ENCODE peak calls at places on chromosomes 16 and 17, in ten cellular contexts. One of them, this sample, is unnamed.

GRCh38 chr17:61211233-61211632 is 188.4 kb upstream of the TBX2 start:
- DNase-seq in cardiac fibroblast: no peak
- DNase-seq in AG04449: no peak
- DNase-seq in heart right ventricle: no peak
- DNase-seq in foreskin fibroblast: no peak
- DNase-seq in IMR-90: no peak
- DNase-seq in GM20000: no peak
- DNase-seq in lower lobe of right lung: no peak
- DNase-seq in fibroblast of pulmonary artery: no peak
- DNase-seq in ovary: no peak
- DNase-seq in this sample: no peak

GRCh38 chr17:62017496-62017895 is 47.6 kb downstream of the MED13 start:
- DNase-seq in cardiac fibroblast: peak
- DNase-seq in AG04449: no peak
- DNase-seq in heart right ventricle: no peak
- DNase-seq in foreskin fibroblast: peak
- DNase-seq in IMR-90: peak
- DNase-seq in GM20000: no peak
- DNase-seq in lower lobe of right lung: no peak
- DNase-seq in fibroblast of pulmonary artery: peak
- DNase-seq in ovary: no peak
- DNase-seq in this sample: peak

GRCh38 chr17:6947745-6948144 is 48.1 kb upstream of the ALOX12 start:
- DNase-seq in cardiac fibroblast: no peak
- DNase-seq in AG04449: no peak
- DNase-seq in heart right ventricle: no peak
- DNase-seq in foreskin fibroblast: no peak
- DNase-seq in IMR-90: no peak
- DNase-seq in GM20000: no peak
- DNase-seq in lower lobe of right lung: no peak
- DNase-seq in fibroblast of pulmonary artery: no peak
- DNase-seq in ovary: no peak
- DNase-seq in this sample: no peak

GRCh38 chr16:49503242-49504022 is 129.8 kb downstream of the C16orf78 start:
- DNase-seq in cardiac fibroblast: no peak
- DNase-seq in AG04449: no peak
- DNase-seq in heart right ventricle: no peak
- DNase-seq in foreskin fibroblast: no peak
- DNase-seq in IMR-90: no peak
- DNase-seq in GM20000: no peak
- DNase-seq in lower lobe of right lung: no peak
- DNase-seq in fibroblast of pulmonary artery: no peak
- DNase-seq in ovary: no peak
- DNase-seq in this sample: no peak

GRCh38 chr17:15431201-15431600 is 36.2 kb downstream of the CDRT4 start:
- DNase-seq in cardiac fibroblast: no peak
- DNase-seq in AG04449: no peak
- DNase-seq in heart right ventricle: no peak
- DNase-seq in foreskin fibroblast: peak
- DNase-seq in IMR-90: no peak
- DNase-seq in GM20000: no peak
- DNase-seq in lower lobe of right lung: no peak
- DNase-seq in fibroblast of pulmonary artery: no peak
- DNase-seq in ovary: no peak
- DNase-seq in this sample: no peak

GRCh38 chr17:76147211-76148014 is 6.4 kb upstream of the FOXJ1 start:
- DNase-seq in cardiac fibroblast: peak
- DNase-seq in AG04449: no peak
- DNase-seq in heart right ventricle: no peak
- DNase-seq in foreskin fibroblast: no peak
- DNase-seq in IMR-90: peak
- DNase-seq in GM20000: no peak
- DNase-seq in lower lobe of right lung: no peak
- DNase-seq in fibroblast of pulmonary artery: peak
- DNase-seq in ovary: no peak
- DNase-seq in this sample: peak

GRCh38 chr17:76076765-76077581 is 2.0 kb upstream of the ZACN start:
- DNase-seq in cardiac fibroblast: no peak
- DNase-seq in AG04449: no peak
- DNase-seq in heart right ventricle: no peak
- DNase-seq in foreskin fibroblast: no peak
- DNase-seq in IMR-90: peak
- DNase-seq in GM20000: peak
- DNase-seq in lower lobe of right lung: no peak
- DNase-seq in fibroblast of pulmonary artery: no peak
- DNase-seq in ovary: no peak
- DNase-seq in this sample: peak

GRCh38 chr17:58335061-58335731 is 6.6 kb upstream of the TSPOAP1 start:
- DNase-seq in cardiac fibroblast: no peak
- DNase-seq in AG04449: no peak
- DNase-seq in heart right ventricle: no peak
- DNase-seq in foreskin fibroblast: no peak
- DNase-seq in IMR-90: no peak
- DNase-seq in GM20000: no peak
- DNase-seq in lower lobe of right lung: peak
- DNase-seq in fibroblast of pulmonary artery: no peak
- DNase-seq in ovary: no peak
- DNase-seq in this sample: no peak

GRCh38 chr17:16997514-16998429 is 25.9 kb upstream of the TNFRSF13B start:
- DNase-seq in cardiac fibroblast: no peak
- DNase-seq in AG04449: no peak
- DNase-seq in heart right ventricle: no peak
- DNase-seq in foreskin fibroblast: no peak
- DNase-seq in IMR-90: no peak
- DNase-seq in GM20000: no peak
- DNase-seq in lower lobe of right lung: no peak
- DNase-seq in fibroblast of pulmonary artery: no peak
- DNase-seq in ovary: no peak
- DNase-seq in this sample: no peak

GRCh38 chr17:37791434-37791833 is 46.6 kb upstream of the HNF1B start:
- DNase-seq in cardiac fibroblast: peak
- DNase-seq in AG04449: no peak
- DNase-seq in heart right ventricle: no peak
- DNase-seq in foreskin fibroblast: peak
- DNase-seq in IMR-90: peak
- DNase-seq in GM20000: peak
- DNase-seq in lower lobe of right lung: no peak
- DNase-seq in fibroblast of pulmonary artery: peak
- DNase-seq in ovary: no peak
- DNase-seq in this sample: peak

GRCh38 chr16:83928341-83929055 is 24.5 kb upstream of the OSGIN1 start:
- DNase-seq in cardiac fibroblast: peak
- DNase-seq in AG04449: peak
- DNase-seq in heart right ventricle: no peak
- DNase-seq in foreskin fibroblast: peak
- DNase-seq in IMR-90: peak
- DNase-seq in GM20000: no peak
- DNase-seq in lower lobe of right lung: no peak
- DNase-seq in fibroblast of pulmonary artery: peak
- DNase-seq in ovary: no peak
- DNase-seq in this sample: peak

DNA sequence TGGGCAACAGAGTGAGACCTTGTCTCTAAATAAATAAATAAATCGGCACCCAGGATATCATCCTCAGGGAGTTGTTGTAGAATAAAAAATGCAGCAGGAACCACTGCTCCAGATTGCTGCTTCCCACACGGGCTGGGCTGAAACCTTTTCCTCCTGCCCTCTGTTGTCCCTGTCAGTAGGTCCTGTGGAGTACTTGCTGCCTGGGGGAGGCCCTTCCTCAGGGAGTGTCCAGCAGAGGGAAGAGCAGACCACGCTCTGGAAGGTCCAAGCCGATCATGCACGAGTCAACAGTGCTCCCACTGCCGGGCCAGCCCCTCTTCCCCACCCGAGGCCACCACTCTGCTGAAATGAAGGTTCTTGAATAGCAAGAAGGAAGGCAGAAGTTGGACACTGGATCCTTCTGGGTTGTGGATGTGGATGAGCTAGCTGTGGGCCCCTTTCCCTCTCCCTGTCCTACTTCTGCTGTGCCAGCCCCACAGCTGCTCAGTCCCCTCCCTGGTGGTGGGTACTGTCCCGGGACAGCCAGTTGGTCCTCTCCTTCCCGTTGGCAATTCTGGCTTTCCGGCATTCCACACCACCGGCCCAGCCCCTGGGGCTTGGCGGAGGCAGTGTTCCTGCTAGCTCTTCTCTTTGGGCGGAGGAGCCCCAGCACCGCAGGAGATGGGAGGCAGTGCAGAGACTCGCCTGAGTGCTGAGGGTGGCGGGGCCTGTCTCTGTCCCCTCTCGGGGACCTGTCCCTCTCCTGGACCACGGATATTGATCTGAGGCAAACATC is 10.8 kb downstream of the CDK5R1 start:
- DNase-seq in cardiac fibroblast: peak
- DNase-seq in AG04449: no peak
- DNase-seq in heart right ventricle: no peak
- DNase-seq in foreskin fibroblast: no peak
- DNase-seq in IMR-90: no peak
- DNase-seq in GM20000: no peak
- DNase-seq in lower lobe of right lung: no peak
- DNase-seq in fibroblast of pulmonary artery: no peak
- DNase-seq in ovary: no peak
- DNase-seq in this sample: peak
- TF ChIP-seq CTCF in cardiac fibroblast: no peak
- TF ChIP-seq CTCF in AG04449: peak
- TF ChIP-seq CTCF in heart right ventricle: no peak
- TF ChIP-seq CTCF in foreskin fibroblast: peak
- TF ChIP-seq CTCF in IMR-90: no peak
- TF ChIP-seq CTCF in GM20000: no peak
- TF ChIP-seq CTCF in lower lobe of right lung: no peak
- TF ChIP-seq CTCF in fibroblast of pulmonary artery: no peak
- TF ChIP-seq CTCF in ovary: no peak
- TF ChIP-seq CTCF in this sample: peak

GRCh38 chr17:56523042-56523441 is 70.5 kb upstream of the NOG start:
- DNase-seq in cardiac fibroblast: no peak
- DNase-seq in AG04449: no peak
- DNase-seq in heart right ventricle: no peak
- DNase-seq in foreskin fibroblast: no peak
- DNase-seq in IMR-90: no peak
- DNase-seq in GM20000: no peak
- DNase-seq in lower lobe of right lung: no peak
- DNase-seq in fibroblast of pulmonary artery: no peak
- DNase-seq in ovary: no peak
- DNase-seq in this sample: no peak

GRCh38 chr17:56532926-56533325 is 60.6 kb upstream of the NOG start:
- DNase-seq in cardiac fibroblast: no peak
- DNase-seq in AG04449: no peak
- DNase-seq in heart right ventricle: no peak
- DNase-seq in foreskin fibroblast: no peak
- DNase-seq in IMR-90: no peak
- DNase-seq in GM20000: no peak
- DNase-seq in lower lobe of right lung: no peak
- DNase-seq in fibroblast of pulmonary artery: no peak
- DNase-seq in ovary: no peak
- DNase-seq in this sample: no peak

DNA sequence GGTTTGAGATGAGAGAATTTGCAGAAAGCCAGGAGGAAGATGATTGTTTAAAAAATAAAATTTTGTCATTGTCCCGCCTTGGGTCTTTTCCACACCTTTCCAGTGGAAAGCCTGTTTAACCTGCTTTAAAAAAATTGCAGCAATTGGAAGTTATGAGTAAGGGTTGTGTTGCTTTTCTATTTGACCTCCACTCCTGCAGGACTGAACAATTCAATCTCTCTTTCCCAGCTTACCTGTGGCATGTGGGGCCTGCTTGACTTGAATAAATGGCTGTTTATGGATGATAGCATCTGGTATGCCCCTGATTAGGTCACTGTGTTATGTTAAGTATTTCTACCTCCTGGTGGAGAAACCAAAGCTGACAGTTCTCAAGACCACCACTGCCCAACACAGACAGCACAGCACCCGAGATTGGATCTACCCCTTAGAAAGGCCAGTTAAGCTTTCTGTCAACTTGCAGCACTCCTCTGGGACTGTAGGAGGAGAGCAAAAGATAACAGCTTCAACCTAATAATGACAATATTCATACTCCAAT is 64.8 kb upstream of the NOG start:
- DNase-seq in cardiac fibroblast: no peak
- DNase-seq in AG04449: no peak
- DNase-seq in heart right ventricle: no peak
- DNase-seq in foreskin fibroblast: no peak
- DNase-seq in IMR-90: no peak
- DNase-seq in GM20000: no peak
- DNase-seq in lower lobe of right lung: no peak
- DNase-seq in fibroblast of pulmonary artery: no peak
- DNase-seq in ovary: no peak
- DNase-seq in this sample: peak
- TF ChIP-seq CTCF in cardiac fibroblast: no peak
- TF ChIP-seq CTCF in AG04449: no peak
- TF ChIP-seq CTCF in heart right ventricle: no peak
- TF ChIP-seq CTCF in foreskin fibroblast: no peak
- TF ChIP-seq CTCF in IMR-90: no peak
- TF ChIP-seq CTCF in GM20000: no peak
- TF ChIP-seq CTCF in lower lobe of right lung: no peak
- TF ChIP-seq CTCF in fibroblast of pulmonary artery: no peak
- TF ChIP-seq CTCF in ovary: no peak
- TF ChIP-seq CTCF in this sample: no peak

DNA sequence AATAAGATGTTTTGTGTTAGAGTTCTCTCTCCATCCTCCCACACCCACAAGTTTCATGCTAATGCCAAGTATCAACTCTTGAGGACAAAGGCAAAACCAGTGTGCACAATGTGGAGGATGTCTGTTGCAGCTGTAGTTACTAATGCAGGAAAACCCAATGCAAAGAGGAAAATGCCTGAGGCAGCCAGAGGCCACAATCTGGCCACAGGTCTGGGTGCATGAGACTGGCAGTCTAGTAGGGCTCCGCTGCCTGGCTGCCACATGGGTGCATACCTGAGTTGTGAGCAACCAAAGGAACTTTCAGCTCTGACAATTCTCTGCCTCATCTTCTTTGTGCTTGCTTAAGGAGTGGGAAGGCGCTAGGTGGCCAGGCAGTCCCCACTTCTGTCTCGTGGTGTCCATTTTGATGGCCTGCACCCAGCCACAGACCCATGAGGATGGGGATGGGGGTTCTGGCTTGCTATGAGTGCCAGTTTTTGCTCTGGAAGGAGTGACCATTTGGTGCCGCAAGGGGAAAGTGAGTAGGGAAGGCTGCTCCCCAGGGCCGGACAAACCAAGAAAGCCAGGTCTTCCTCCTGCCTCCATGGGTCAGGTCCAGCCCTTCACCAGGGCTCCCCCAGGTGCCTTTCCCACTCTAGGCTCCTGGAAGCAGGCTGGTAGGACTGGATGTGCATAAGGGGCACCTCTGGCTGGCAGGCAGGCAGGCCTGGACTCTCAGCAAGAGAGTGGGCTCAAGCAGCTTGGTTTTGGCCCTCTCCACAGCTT is 4.2 kb upstream of the GFOD2 start:
- DNase-seq in cardiac fibroblast: peak
- DNase-seq in AG04449: peak
- DNase-seq in heart right ventricle: no peak
- DNase-seq in foreskin fibroblast: peak
- DNase-seq in IMR-90: peak
- DNase-seq in GM20000: no peak
- DNase-seq in lower lobe of right lung: no peak
- DNase-seq in fibroblast of pulmonary artery: no peak
- DNase-seq in ovary: no peak
- DNase-seq in this sample: peak
- TF ChIP-seq CTCF in cardiac fibroblast: no peak
- TF ChIP-seq CTCF in AG04449: no peak
- TF ChIP-seq CTCF in heart right ventricle: no peak
- TF ChIP-seq CTCF in foreskin fibroblast: no peak
- TF ChIP-seq CTCF in IMR-90: no peak
- TF ChIP-seq CTCF in GM20000: no peak
- TF ChIP-seq CTCF in lower lobe of right lung: no peak
- TF ChIP-seq CTCF in fibroblast of pulmonary artery: no peak
- TF ChIP-seq CTCF in ovary: no peak
- TF ChIP-seq CTCF in this sample: peak

GRCh38 chr16:5024632-5025031 is 9.1 kb downstream of the NAGPA start:
- DNase-seq in cardiac fibroblast: peak
- DNase-seq in AG04449: no peak
- DNase-seq in heart right ventricle: no peak
- DNase-seq in foreskin fibroblast: no peak
- DNase-seq in IMR-90: no peak
- DNase-seq in GM20000: no peak
- DNase-seq in lower lobe of right lung: no peak
- DNase-seq in fibroblast of pulmonary artery: peak
- DNase-seq in ovary: no peak
- DNase-seq in this sample: peak
- TF ChIP-seq CTCF in cardiac fibroblast: peak
- TF ChIP-seq CTCF in AG04449: no peak
- TF ChIP-seq CTCF in heart right ventricle: no peak
- TF ChIP-seq CTCF in foreskin fibroblast: no peak
- TF ChIP-seq CTCF in IMR-90: no peak
- TF ChIP-seq CTCF in GM20000: no peak
- TF ChIP-seq CTCF in lower lobe of right lung: no peak
- TF ChIP-seq CTCF in fibroblast of pulmonary artery: no peak
- TF ChIP-seq CTCF in ovary: no peak
- TF ChIP-seq CTCF in this sample: peak

This sample was measured in epithelial cell of esophagus.